ENCODE peak calls at places on chromosomes 4 and X, in eight cellular contexts. B is neural crest cell, C is endothelial cell, W is pons, J is T-helper 2 cell, U is GM04504, O is occipital lobe, R is tibial nerve. N is an unnamed sample.

GRCh38 chrX:19721726-19722370 is 165.6 kb downstream of the SH3KBP1 start:
- DNase-seq in B (no peak), C (no peak), W (peak; percentile 42), J (no peak), U (no peak), O (peak; percentile 24), R (no peak), N (no peak)

GRCh38 chr4:91936301-91936700 is 367.5 kb upstream of the GRID2 start:
- DNase-seq in B (no peak), C (no peak), W (peak; percentile 8), J (no peak), U (peak; percentile 1), O (no peak), R (no peak), N (no peak)

GRCh38 chrX:17527135-17527701 is 152.2 kb downstream of the NHS start:
- DNase-seq in B (no peak), C (no peak), W (peak; percentile 14), J (no peak), U (no peak), O (no peak), R (peak; percentile 13), N (no peak)

GRCh38 chrX:15512401-15512965 is 11.9 kb downstream of the BMX start:
- DNase-seq in B (no peak), C (no peak), W (no peak), J (no peak), U (no peak), O (no peak), R (no peak), N (no peak)

GRCh38 chr4:10184051-10184450 is 67.5 kb upstream of the WDR1 start:
- DNase-seq in B (no peak), C (no peak), W (no peak), J (no peak), U (no peak), O (no peak), R (no peak), N (no peak)

GRCh38 chr4:102774254-102774653 is 13.5 kb upstream of the MANBA start:
- DNase-seq in B (no peak), C (no peak), W (no peak), J (no peak), U (no peak), O (no peak), R (no peak), N (no peak)

GRCh38 chr4:151739118-151739517 is 21.7 kb downstream of the GATB start:
- DNase-seq in B (no peak), C (no peak), W (no peak), J (no peak), U (no peak), O (no peak), R (no peak), N (no peak)

GRCh38 chrX:12489341-12489740 is 301.9 kb upstream of the PRPS2 start:
- DNase-seq in B (no peak), C (no peak), W (no peak), J (no peak), U (no peak), O (no peak), R (no peak), N (no peak)